ENCODE peak calls at places on chromosomes 4 and X, in five cellular contexts. S, H, K, G and X are unnamed samples.

GRCh38 chr4:25144870-25145481 is 15.3 kb downstream of the SEPSECS start:
- DNase-seq in S (peak), H (peak), K (no peak), G (peak), X (peak)

GRCh38 chrX:13598877-13599276 is 29.5 kb downstream of the EGFL6 start:
- DNase-seq in S (peak), H (no peak), K (no peak), G (peak), X (no peak)

GRCh38 chr4:85496933-85497332 is 22.0 kb downstream of the ARHGAP24 start:
- DNase-seq in S (no peak), H (no peak), K (no peak), G (peak), X (no peak)

GRCh38 chr4:3177905-3178304 is 71.1 kb upstream of the MSANTD1 start:
- DNase-seq in S (no peak), H (no peak), K (no peak), G (no peak), X (no peak)

GRCh38 chr4:82043081-82043808 is 330.5 kb downstream of the HNRNPD start:
- DNase-seq in S (no peak), H (no peak), K (no peak), G (no peak), X (no peak)

GRCh38 chr4:126533176-126533575 is 1099.6 kb upstream of the INTU start:
- DNase-seq in S (no peak), H (no peak), K (no peak), G (peak), X (no peak)

GRCh38 chr4:30720021-30720655 is at the start of gene PCDH7:
- DNase-seq in S (no peak), H (no peak), K (peak), G (no peak), X (peak)

GRCh38 chr4:1797298-1797860 is 4.3 kb downstream of the FGFR3 start:
- DNase-seq in S (no peak), H (no peak), K (no peak), G (no peak), X (no peak)

GRCh38 chrX:150446995-150447394 is 83.9 kb downstream of the MAMLD1 start:
- DNase-seq in S (no peak), H (no peak), K (no peak), G (no peak), X (no peak)

GRCh38 chr4:83964996-83965541 is 429.2 kb downstream of the GPAT3 start:
- DNase-seq in S (no peak), H (peak), K (no peak), G (peak), X (no peak)

GRCh38 chr4:52091811-52092210 is 40.7 kb downstream of the SPATA18 start:
- DNase-seq in S (no peak), H (no peak), K (no peak), G (no peak), X (no peak)

GRCh38 chr4:159435561-159436023 is 332.7 kb downstream of the RAPGEF2 start:
- DNase-seq in S (no peak), H (no peak), K (no peak), G (no peak), X (no peak)

GRCh38 chr4:72340803-72341431 is 228.1 kb downstream of the ADAMTS3 start:
- DNase-seq in S (no peak), H (no peak), K (no peak), G (no peak), X (no peak)

GRCh38 chr4:47577779-47578553 is 92.9 kb downstream of the ATP10D start:
- DNase-seq in S (no peak), H (peak), K (no peak), G (no peak), X (peak)

GRCh38 chr4:147625733-147626132 is 8.5 kb downstream of the TMEM184C start:
- DNase-seq in S (no peak), H (no peak), K (no peak), G (no peak), X (no peak)

GRCh38 chrX:15619053-15619772 is 18.5 kb upstream of the ACE2 start:
- DNase-seq in S (no peak), H (peak), K (no peak), G (no peak), X (no peak)

GRCh38 chr4:3701271-3702083 is 64.7 kb upstream of the ADRA2C start:
- DNase-seq in S (no peak), H (no peak), K (peak), G (no peak), X (no peak)

GRCh38 chr4:155025762-155026457 is 182.5 kb upstream of the NPY2R start:
- DNase-seq in S (peak), H (no peak), K (peak), G (no peak), X (no peak)

GRCh38 chrX:12970691-12971202 is 4.2 kb upstream of the TMSB4X start:
- DNase-seq in S (peak), H (no peak), K (peak), G (peak), X (no peak)

GRCh38 chr4:140152760-140153418 is 1.1 kb downstream of the MAML3 start:
- DNase-seq in S (peak), H (no peak), K (peak), G (peak), X (no peak)

GRCh38 chrX:96445531-96446065 is 239.0 kb upstream of the DIAPH2 start:
- DNase-seq in S (no peak), H (no peak), K (no peak), G (no peak), X (no peak)

GRCh38 chrX:130497531-130497930 is 95.7 kb downstream of the RBMX2 start:
- DNase-seq in S (peak), H (no peak), K (peak), G (no peak), X (peak)

GRCh38 chrX:25523574-25523973 is 507.8 kb upstream of the ARX start:
- DNase-seq in S (peak), H (no peak), K (peak), G (no peak), X (no peak)

GRCh38 chr4:17174751-17175150 is 276.3 kb upstream of the LDB2 start:
- DNase-seq in S (no peak), H (no peak), K (no peak), G (no peak), X (no peak)

GRCh38 chrX:57752866-57753265 is 72.8 kb upstream of the NLRP2B start:
- DNase-seq in S (no peak), H (no peak), K (no peak), G (no peak), X (no peak)

GRCh38 chr4:89111833-89112563 is 665 bp downstream of the TIGD2 start:
- DNase-seq in S (peak), H (peak), K (no peak), G (peak), X (peak)

GRCh38 chr4:70994069-70994366 is 569 bp downstream of the DCK start:
- DNase-seq in S (no peak), H (no peak), K (no peak), G (no peak), X (no peak)

GRCh38 chr4:147901886-147902285 is 170.0 kb downstream of the ARHGAP10 start:
- DNase-seq in S (no peak), H (no peak), K (no peak), G (no peak), X (no peak)

GRCh38 chrX:68504237-68504636 is 5.4 kb downstream of the YIPF6 start:
- DNase-seq in S (no peak), H (no peak), K (no peak), G (no peak), X (no peak)

GRCh38 chr4:14520171-14520570 is 482.1 kb upstream of the CPEB2 start:
- DNase-seq in S (no peak), H (no peak), K (no peak), G (no peak), X (no peak)

GRCh38 chrX:3345281-3346081 is 971 bp downstream of the MXRA5 start:
- DNase-seq in S (no peak), H (peak), K (no peak), G (peak), X (no peak)

GRCh38 chr4:38949416-38950051 is 81.9 kb downstream of the FAM114A1 start:
- DNase-seq in S (peak), H (no peak), K (no peak), G (peak), X (no peak)

GRCh38 chrX:38206036-38206435 is 14.6 kb downstream of the SRPX start:
- DNase-seq in S (no peak), H (no peak), K (no peak), G (peak), X (no peak)

GRCh38 chrX:123859409-123859827 is 435 bp upstream of the XIAP start:
- DNase-seq in S (no peak), H (no peak), K (peak), G (no peak), X (peak)

GRCh38 chr4:87592124-87592523 is 16.2 kb upstream of the DSPP start:
- DNase-seq in S (no peak), H (no peak), K (no peak), G (no peak), X (no peak)

GRCh38 chrX:5650904-5651303 is 577.8 kb downstream of the NLGN4X start:
- DNase-seq in S (no peak), H (no peak), K (no peak), G (no peak), X (no peak)

GRCh38 chr4:7734651-7735260 is 204.9 kb downstream of the AFAP1 start:
- DNase-seq in S (no peak), H (no peak), K (no peak), G (no peak), X (no peak)

GRCh38 chr4:176964116-176964691 is 171.5 kb upstream of the VEGFC start:
- DNase-seq in S (peak), H (no peak), K (no peak), G (no peak), X (no peak)

GRCh38 chr4:13349096-13349495 is 135.0 kb downstream of the RAB28 start:
- DNase-seq in S (no peak), H (no peak), K (no peak), G (peak), X (no peak)